ENCODE peak calls at places on chromosomes 16 and 17, in four cellular contexts. N is mucosa of descending colon, K is ovary, Y is GM23248. L is an unnamed sample.

GRCh38 chr16:12283596-12283995 is 307.1 kb downstream of the SNX29 start:
- DNase-seq in Y (no peak), N (no peak), K (no peak), L (no peak)

GRCh38 chr16:78444-79145 is 570 bp downstream of the MPG start:
- DNase-seq in K (no peak), Y (peak; percentile 85), N (no peak), L (peak; percentile 43)

GRCh38 chr17:73647767-73648542 is 3.7 kb upstream of the SDK2 start:
- DNase-seq in K (no peak), Y (no peak), N (no peak), L (no peak)

GRCh38 chr16:11560701-11561439 is 25.8 kb downstream of the LITAF start:
- DNase-seq in K (peak; percentile 54), N (peak; percentile 38), Y (no peak), L (no peak)

GRCh38 chr16:26651464-26651863 is 415.3 kb upstream of the C16orf82 start:
- DNase-seq in Y (no peak), K (no peak), N (no peak), L (no peak)

GRCh38 chr16:62022688-62023087 is 13.6 kb downstream of the CDH8 start:
- DNase-seq in Y (no peak), N (no peak), K (no peak), L (no peak)

GRCh38 chr16:34802848-34803599 is 1343.6 kb downstream of the TP53TG3F start:
- DNase-seq in Y (no peak), K (no peak), N (no peak), L (no peak)

GRCh38 chr17:78113804-78114785 is 14.5 kb downstream of the TMC6 start:
- DNase-seq in N (no peak), K (no peak), Y (no peak), L (no peak)

GRCh38 chr16:57508084-57508425 is 21.8 kb upstream of the DOK4 start:
- DNase-seq in K (no peak), Y (no peak), N (no peak), L (no peak)

GRCh38 chr16:82845076-82845475 is 218.3 kb downstream of the CDH13 start:
- DNase-seq in N (no peak), Y (no peak), K (no peak), L (no peak)

GRCh38 chr16:31395647-31396046 is 2.5 kb downstream of the ITGAD start:
- DNase-seq in K (no peak), N (peak; percentile 30), Y (no peak), L (no peak)

GRCh38 chr16:1498899-1499676 is 5.9 kb downstream of the TELO2 start:
- DNase-seq in N (no peak), Y (no peak), K (no peak), L (no peak)

GRCh38 chr16:81921415-81921814 is 89.9 kb downstream of the SDR42E1 start:
- DNase-seq in K (no peak), Y (peak; percentile 59), N (no peak), L (no peak)

GRCh38 chr17:52235416-52235960 is 77.0 kb upstream of the CA10 start:
- DNase-seq in Y (no peak), N (no peak), K (no peak), L (no peak)

GRCh38 chr17:80527016-80527645 is 17.5 kb upstream of the RPTOR start:
- DNase-seq in Y (peak; percentile 60), K (no peak), N (no peak), L (no peak)

GRCh38 chr16:79288046-79288445 is 312.5 kb downstream of the MAF start:
- DNase-seq in Y (no peak), N (no peak), K (no peak), L (no peak)

GRCh38 chr16:85286970-85287814 is 174.9 kb upstream of the CIBAR2 start:
- DNase-seq in Y (peak; percentile 83), N (no peak), K (no peak), L (peak; percentile 52)

GRCh38 chr16:3157229-3158013 is 22.6 kb downstream of the ZNF213 start:
- DNase-seq in Y (peak; percentile 89), K (peak; percentile 70), N (peak; percentile 71), L (peak; percentile 55)

GRCh38 chr17:77318491-77319210 is 177.9 kb downstream of the SEC14L1 start:
- DNase-seq in N (peak; percentile 59), K (peak; percentile 28), Y (peak; percentile 76), L (no peak)

GRCh38 chr16:85402910-85403692 is 210.0 kb upstream of the GSE1 start:
- DNase-seq in N (peak; percentile 5), Y (no peak), K (peak; percentile 52), L (peak; percentile 62)

GRCh38 chr17:77405867-77406513 is 265.2 kb downstream of the SEC14L1 start:
- DNase-seq in K (no peak), Y (no peak), N (no peak), L (no peak)

GRCh38 chr16:74577882-74578366 is 29.0 kb downstream of the GLG1 start:
- DNase-seq in Y (peak; percentile 83), K (no peak), N (no peak), L (no peak)

GRCh38 chr16:17359778-17360177 is 111.0 kb downstream of the XYLT1 start:
- DNase-seq in N (no peak), K (no peak), Y (peak; percentile 88), L (no peak)

DNA sequence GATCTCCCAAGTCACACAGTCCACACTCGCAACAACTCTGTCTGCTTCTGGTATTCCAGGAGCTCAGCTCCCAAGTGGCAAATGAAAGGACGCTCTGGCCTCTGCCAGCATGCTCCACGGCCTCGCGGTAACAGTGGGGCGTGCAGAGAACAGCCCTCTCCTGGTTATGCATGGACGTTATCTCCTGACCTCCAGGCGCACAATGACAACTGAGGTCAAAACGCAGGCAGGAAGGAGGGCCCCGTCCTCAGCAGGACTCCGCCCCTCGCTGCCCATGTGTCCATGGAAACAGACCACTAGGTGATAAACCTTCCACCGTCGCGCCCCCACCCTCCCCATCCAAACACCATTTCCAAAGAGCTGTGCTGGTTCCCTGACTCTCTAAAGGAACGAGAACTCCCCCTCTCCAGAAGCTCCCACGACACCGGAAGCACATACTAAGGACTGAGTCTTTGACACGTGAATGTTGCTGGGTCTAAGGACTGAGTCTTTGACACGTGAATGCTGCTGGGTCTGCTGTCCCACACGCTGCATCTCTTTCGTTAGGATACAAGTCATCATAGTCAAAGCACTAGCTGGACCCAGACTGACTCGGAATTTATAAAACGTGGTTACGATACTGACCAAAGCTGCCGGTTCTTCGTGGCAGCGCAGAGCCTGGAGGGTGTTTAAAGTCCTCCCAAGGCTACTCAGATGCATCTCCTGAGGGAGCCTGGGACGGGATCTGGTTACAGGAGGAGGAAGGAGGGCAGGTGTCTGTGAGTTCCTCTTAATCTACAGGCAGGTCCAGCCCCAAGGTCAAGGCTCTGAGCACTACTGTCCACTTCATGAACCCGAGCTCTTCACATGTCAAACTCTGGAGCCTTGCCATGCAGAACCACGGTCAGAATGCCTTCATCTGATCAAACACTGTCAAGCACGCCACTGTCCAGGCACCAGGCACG is 43.9 kb downstream of the KLHDC4 start:
- DNase-seq in N (no peak), Y (no peak), K (no peak), L (no peak)
- H3K36me3 ChIP-seq in N (no peaks in the 10 kb centered on the region), Y (no peaks in the 10 kb centered on the region), K (no peaks in the 10 kb centered on the region), L (peaks cover 12% of the 10 kb centered on the region)

GRCh38 chr17:68576811-68577551 is 24.2 kb downstream of the FAM20A start:
- DNase-seq in Y (peak; percentile 89), N (peak; percentile 39), K (no peak), L (peak; percentile 37)

GRCh38 chr17:68579194-68579900 is 21.8 kb downstream of the FAM20A start:
- DNase-seq in Y (no peak), N (no peak), K (no peak), L (no peak)

GRCh38 chr17:68578236-68578635 is 22.9 kb downstream of the FAM20A start:
- DNase-seq in N (no peak), K (no peak), Y (peak; percentile 46), L (no peak)

GRCh38 chr17:68581863-68582645 is 19.1 kb downstream of the FAM20A start:
- DNase-seq in Y (no peak), K (no peak), N (no peak), L (no peak)

GRCh38 chr17:68580236-68580903 is 20.8 kb downstream of the FAM20A start:
- DNase-seq in K (peak; percentile 59), N (no peak), Y (peak; percentile 91), L (no peak)
- H3K4me1 ChIP-seq in K (peaks cover 19% of the 10 kb centered on the region), N (no peaks in the 10 kb centered on the region), Y (peaks cover 56% of the 10 kb centered on the region), L (peaks cover 14% of the 10 kb centered on the region)

GRCh38 chr17:59145571-59146096 is 9.4 kb downstream of the SKA2 start:
- DNase-seq in K (no peak), N (no peak), Y (no peak), L (no peak)
- H3K36me3 ChIP-seq in K (no peaks in the 10 kb centered on the region), N (no peaks in the 10 kb centered on the region), Y (no peaks in the 10 kb centered on the region), L (peaks cover 3% of the 10 kb centered on the region)

GRCh38 chr17:8206536-8206935 is 3.8 kb downstream of the AURKB start:
- DNase-seq in N (no peak), Y (no peak), K (no peak), L (no peak)
- H3K4me1 ChIP-seq in N (peaks cover 4% of the 10 kb centered on the region), Y (no peaks in the 10 kb centered on the region), K (peaks cover 6% of the 10 kb centered on the region), L (peaks cover 17% of the 10 kb centered on the region)

DNA sequence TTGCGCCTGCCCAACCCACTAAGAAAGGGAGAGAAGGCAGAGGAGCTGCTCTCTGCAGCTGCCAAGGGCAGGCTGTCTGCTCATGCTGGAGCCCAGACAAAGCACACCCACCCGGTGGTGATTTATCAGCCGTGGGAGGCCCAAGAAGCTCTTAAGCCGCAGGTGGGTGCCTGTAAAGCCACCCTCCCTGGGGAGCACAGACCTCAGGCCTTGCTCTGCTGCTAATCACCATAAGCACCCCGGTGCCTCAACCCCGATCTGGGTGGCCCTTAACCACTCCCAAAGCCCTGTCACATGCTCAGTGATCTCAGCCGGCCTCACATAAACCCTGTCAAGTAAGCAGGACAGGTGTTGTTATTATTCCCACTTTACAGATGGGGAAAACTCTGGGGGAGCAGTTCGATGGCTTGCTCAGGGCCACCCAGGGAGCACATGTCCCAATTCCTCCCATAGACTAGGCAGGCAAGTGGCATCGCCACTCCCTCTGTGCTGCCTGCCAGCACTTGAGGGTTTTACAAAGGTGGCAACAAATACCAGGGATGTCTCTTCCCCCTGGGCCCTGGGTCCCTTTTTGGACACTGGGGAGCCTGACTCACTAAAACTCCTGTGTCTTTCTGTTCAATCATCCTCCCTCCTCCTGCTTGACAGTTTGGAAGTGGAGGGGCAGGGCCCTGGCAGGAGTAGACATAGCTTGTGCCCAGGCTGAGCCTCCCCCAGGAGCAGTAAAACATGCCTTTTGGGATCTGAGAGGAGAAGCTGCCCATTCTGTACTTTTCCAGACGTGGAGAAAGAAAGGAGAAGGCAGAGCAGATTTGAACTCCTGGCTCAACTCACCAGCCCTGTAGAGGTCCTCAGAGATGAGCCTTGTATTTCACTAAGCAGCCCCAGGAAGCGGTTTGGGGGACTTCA is 299.3 kb downstream of the SOX9 start:
- DNase-seq in Y (peak; percentile 12), N (no peak), K (no peak), L (no peak)
- H3K36me3 ChIP-seq in Y (peaks cover 6% of the 10 kb centered on the region), N (no peaks in the 10 kb centered on the region), K (no peaks in the 10 kb centered on the region), L (no peaks in the 10 kb centered on the region)

DNA sequence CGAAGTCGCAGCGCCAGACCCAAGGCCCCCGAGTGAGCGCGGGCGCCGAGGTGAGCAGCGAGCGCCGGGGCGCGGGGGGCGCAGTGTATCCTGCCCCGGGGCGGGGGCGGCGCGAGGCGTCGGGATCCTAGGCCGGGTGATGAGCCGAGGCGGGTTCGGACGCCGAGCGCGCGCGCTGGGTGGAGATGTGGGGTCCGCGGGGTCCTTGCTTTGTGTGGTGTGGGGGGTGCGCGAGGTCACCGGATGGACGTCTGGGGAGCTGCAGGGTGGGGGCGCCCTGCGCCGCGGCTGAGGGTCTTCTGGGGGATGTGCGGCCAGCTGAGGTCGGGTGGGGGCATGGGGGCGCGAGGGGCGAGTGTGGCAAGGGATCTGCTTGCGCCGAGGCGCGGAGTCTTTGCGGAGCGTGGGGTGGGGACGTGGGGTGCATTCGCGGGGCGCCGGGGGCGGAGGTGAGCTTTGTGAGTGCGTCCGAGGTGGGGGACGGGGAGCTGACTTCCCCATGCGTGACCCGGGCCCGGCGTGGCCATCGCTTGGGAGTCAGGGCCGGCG is 560 bp downstream of the RAI1 start:
- DNase-seq in N (no peak), K (peak; percentile 60), Y (peak; percentile 78), L (peak; percentile 49)
- H3K4me1 ChIP-seq in N (peaks cover 30% of the 10 kb centered on the region), K (peaks cover 23% of the 10 kb centered on the region), Y (peaks cover 29% of the 10 kb centered on the region), L (peaks cover 60% of the 10 kb centered on the region)